ENCODE peak calls at places on chromosomes 2 and 18, in ten cellular contexts. L is lung; M is CD8-positive, alpha-beta T cell; X is WERI-Rb-1; B is brain microvascular endothelial cell; C is left lung; F is cardiac fibroblast; K is H9; O is SK-N-SH; A is OCI-LY7. V is an unnamed sample.

GRCh38 chr18:7754725-7755181 is 187.6 kb downstream of the PTPRM start:
- DNase-seq in K (no peak), M (no peak), B (peak), O (no peak), A (no peak), L (no peak), F (peak), C (no peak), X (no peak), V (no peak)

GRCh38 chr2:3595985-3596384 is 1.1 kb downstream of the COLEC11 start:
- DNase-seq in F (no peak), K (no peak), O (peak), A (no peak), L (no peak), C (no peak), M (no peak), X (no peak), B (no peak), V (no peak)

GRCh38 chr2:163210430-163210918 is 371.9 kb upstream of the KCNH7 start:
- DNase-seq in L (no peak), X (no peak), K (no peak), C (no peak), F (peak), A (no peak), M (no peak), B (peak), O (no peak), V (no peak)

GRCh38 chr18:904135-905090 is at the start of gene ADCYAP1:
- DNase-seq in K (peak), F (peak), M (no peak), L (no peak), A (no peak), B (no peak), X (peak), C (no peak), O (peak), V (no peak)

GRCh38 chr18:7664024-7664312 is 96.9 kb downstream of the PTPRM start:
- DNase-seq in A (no peak), L (no peak), M (no peak), K (no peak), B (no peak), X (no peak), F (no peak), C (no peak), O (no peak), V (no peak)

GRCh38 chr2:24492283-24493272 is 1.5 kb downstream of the NCOA1 start:
- DNase-seq in O (no peak), L (peak), F (peak), B (no peak), X (no peak), A (no peak), K (no peak), C (no peak), M (no peak), V (no peak)

GRCh38 chr18:10439898-10440297 is 14.5 kb upstream of the APCDD1 start:
- DNase-seq in B (no peak), F (no peak), O (no peak), M (no peak), X (no peak), K (no peak), L (no peak), C (no peak), A (no peak), V (no peak)

GRCh38 chr2:218281449-218281848 is 10.9 kb downstream of the TMBIM1 start:
- DNase-seq in C (no peak), K (no peak), M (no peak), F (no peak), A (no peak), X (no peak), L (no peak), O (no peak), B (no peak), V (no peak)

GRCh38 chr2:46690825-46691224 is 211.5 kb downstream of the TMEM247 start:
- DNase-seq in K (no peak), C (no peak), M (no peak), A (no peak), O (no peak), X (no peak), L (no peak), F (peak), B (peak), V (no peak)

GRCh38 chr2:46381871-46382270 is 84.7 kb downstream of the EPAS1 start:
- DNase-seq in K (peak), O (no peak), L (no peak), X (no peak), F (no peak), B (no peak), C (no peak), M (no peak), A (no peak), V (peak)

GRCh38 chr2:229445501-229446294 is 174.6 kb upstream of the PID1 start:
- DNase-seq in L (no peak), X (no peak), K (no peak), B (peak), O (no peak), F (peak), C (no peak), M (no peak), A (no peak), V (no peak)

GRCh38 chr2:233380132-233381012 is 26.1 kb downstream of the DGKD start:
- DNase-seq in X (peak), C (no peak), L (no peak), F (peak), A (peak), K (no peak), M (no peak), O (no peak), B (peak), V (no peak)

GRCh38 chr2:108074945-108075344 is 88.6 kb downstream of the SLC5A7 start:
- DNase-seq in L (no peak), O (no peak), M (no peak), C (no peak), B (no peak), K (peak), X (no peak), A (no peak), F (no peak), V (no peak)
- TF ChIP-seq CTCF in L (no peak), O (no peak), M (no peak), C (no peak), B (no peak), K (no peak), X (no peak), A (no peak), F (no peak), V (no peak)

GRCh38 chr18:33761363-33761762 is 183.3 kb downstream of the ASXL3 start:
- DNase-seq in A (peak), M (no peak), X (peak), O (peak), F (peak), K (no peak), C (no peak), L (no peak), B (peak), V (no peak)
- TF ChIP-seq CTCF in A (peak), M (no peak), X (no peak), O (peak), F (peak), K (peak), C (peak), L (no peak), B (peak), V (no peak)

DNA sequence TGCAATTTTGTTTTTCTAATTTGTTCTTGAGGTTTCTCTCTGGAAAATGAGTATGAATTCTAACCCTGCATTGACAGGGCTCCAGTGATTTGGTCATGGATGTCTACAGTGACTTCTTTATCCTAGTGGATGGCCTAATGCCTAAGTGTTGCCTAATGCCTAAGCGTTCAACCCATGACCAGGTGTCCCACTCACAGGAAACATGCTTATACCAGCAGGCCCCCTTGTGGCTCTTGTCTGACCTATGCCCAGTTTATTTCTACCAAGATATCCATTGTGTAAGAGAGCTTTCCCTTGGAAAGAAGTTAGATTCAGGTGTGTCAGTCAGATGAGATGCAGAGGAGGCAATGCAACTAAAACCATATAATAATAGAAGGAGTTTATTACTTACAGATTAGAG is 77.8 kb upstream of the HNMT start:
- DNase-seq in O (no peak), L (no peak), X (peak), A (no peak), C (no peak), M (no peak), K (peak), B (no peak), F (no peak), V (no peak)
- TF ChIP-seq CTCF in O (no peak), L (no peak), X (peak), A (peak), C (no peak), M (no peak), K (peak), B (no peak), F (no peak), V (no peak)

GRCh38 chr2:1824202-1824905 is 80.0 kb upstream of the PXDN start:
- DNase-seq in F (peak), L (no peak), M (no peak), A (no peak), K (no peak), X (no peak), B (peak), C (no peak), O (no peak), V (no peak)

GRCh38 chr2:1822341-1822740 is 78.0 kb upstream of the PXDN start:
- DNase-seq in X (no peak), A (no peak), F (no peak), C (no peak), K (no peak), B (no peak), O (no peak), L (no peak), M (no peak), V (no peak)

GRCh38 chr2:1821530-1821929 is 77.2 kb upstream of the PXDN start:
- DNase-seq in L (no peak), F (no peak), X (no peak), B (no peak), K (no peak), M (no peak), O (no peak), C (no peak), A (no peak), V (no peak)

GRCh38 chr2:1825046-1825445 is 80.7 kb upstream of the PXDN start:
- DNase-seq in L (no peak), B (no peak), M (no peak), A (no peak), F (no peak), O (no peak), K (no peak), X (no peak), C (no peak), V (no peak)

GRCh38 chr2:1823187-1824169 is 79.2 kb upstream of the PXDN start:
- DNase-seq in B (no peak), F (no peak), K (peak), X (peak), O (no peak), C (no peak), A (no peak), L (no peak), M (no peak), V (no peak)
- TF ChIP-seq CTCF in B (peak), F (no peak), K (peak), X (peak), O (no peak), C (no peak), A (no peak), L (no peak), M (no peak), V (no peak)

DNA sequence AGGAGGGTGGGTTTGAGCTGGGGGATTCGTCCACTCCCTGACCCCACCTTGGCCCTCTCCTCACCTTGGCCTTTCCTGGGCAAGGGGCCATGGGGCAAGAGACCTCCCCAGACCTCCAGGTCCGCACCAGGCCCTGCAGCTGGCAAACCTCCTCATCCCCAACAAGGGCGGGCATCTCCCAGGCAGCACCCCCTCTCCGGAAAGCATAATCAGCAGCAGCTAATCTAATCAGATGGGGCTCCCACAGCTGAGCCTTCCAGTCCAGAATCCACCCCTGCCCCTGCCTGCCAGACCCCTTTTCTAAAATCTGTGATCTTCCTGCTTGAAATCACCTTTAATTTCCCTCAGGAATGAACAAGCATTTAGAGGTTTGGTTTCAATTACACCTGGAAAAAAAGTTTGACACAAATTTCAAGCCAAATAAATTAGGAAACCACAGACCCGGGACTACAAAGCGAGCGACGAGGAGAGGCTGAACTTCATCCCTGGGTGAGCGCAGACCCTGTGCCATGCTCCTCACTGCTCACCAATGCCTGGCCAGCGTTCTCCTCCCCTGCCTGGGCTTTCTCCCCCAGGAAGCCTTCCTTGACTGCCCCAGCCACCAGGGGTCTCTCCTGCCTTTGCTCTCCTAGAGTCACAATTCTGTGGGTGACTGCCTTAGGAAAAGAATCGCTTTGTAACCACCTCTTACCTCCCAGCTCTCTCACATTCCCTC is 143.0 kb upstream of the MYCN start:
- DNase-seq in B (no peak), M (no peak), X (peak), A (peak), O (peak), K (peak), L (no peak), C (no peak), F (no peak), V (no peak)
- TF ChIP-seq CTCF in B (peak), M (no peak), X (peak), A (peak), O (no peak), K (peak), L (no peak), C (no peak), F (no peak), V (no peak)

DNA sequence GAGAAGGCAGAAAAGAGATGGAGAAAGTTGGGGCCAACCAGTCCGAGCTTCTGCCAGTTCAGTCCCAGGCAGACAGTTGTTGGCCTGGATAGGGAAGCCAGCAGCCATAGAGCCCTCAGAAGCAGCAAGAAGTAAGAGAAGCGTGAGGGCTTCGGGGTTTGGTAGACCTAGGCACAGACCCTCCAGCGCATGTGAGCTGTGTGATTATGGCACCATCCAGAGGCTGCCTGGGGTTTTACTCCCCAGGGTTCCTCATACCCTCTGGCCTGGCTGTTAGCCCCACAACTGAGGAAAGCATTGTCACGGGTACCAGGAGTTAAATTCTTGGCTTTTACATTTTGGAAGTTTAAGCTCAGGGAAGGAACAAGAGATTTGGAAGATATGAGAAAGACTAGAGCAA is 93.7 kb upstream of the RAB6C start:
- DNase-seq in B (no peak), M (no peak), X (peak), K (peak), O (peak), F (no peak), A (peak), L (no peak), C (no peak), V (no peak)
- TF ChIP-seq CTCF in B (peak), M (no peak), X (peak), K (peak), O (peak), F (no peak), A (peak), L (no peak), C (no peak), V (no peak)

DNA sequence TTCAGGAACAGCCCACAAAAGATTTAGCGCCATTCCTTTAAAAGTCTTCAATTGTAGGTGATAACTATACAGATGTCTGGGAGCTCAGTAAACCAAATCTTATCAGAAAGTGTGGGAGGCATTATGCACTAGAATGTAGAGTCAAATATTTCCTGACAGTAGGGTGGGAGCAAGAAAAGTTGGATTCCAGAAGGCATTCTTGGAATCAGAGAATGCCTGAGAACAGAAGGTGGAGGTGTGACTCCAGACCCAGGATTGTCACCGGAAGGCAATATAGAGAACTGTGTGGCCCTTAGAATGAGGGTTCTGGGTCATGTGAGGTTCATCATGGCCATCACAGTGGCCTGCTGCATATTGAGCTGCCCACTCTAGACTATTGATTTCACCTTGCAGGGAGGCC is 90.0 kb downstream of the SETBP1 start:
- DNase-seq in F (no peak), B (no peak), X (no peak), L (no peak), C (no peak), M (no peak), O (no peak), K (no peak), A (no peak), V (no peak)
- TF ChIP-seq CTCF in F (no peak), B (no peak), X (no peak), L (no peak), C (no peak), M (no peak), O (no peak), K (no peak), A (no peak), V (no peak)

GRCh38 chr2:16900405-16901025 is 234.9 kb upstream of the CYRIA start:
- DNase-seq in B (no peak), X (peak), K (peak), A (peak), C (no peak), O (no peak), F (no peak), M (no peak), L (no peak), V (no peak)
- TF ChIP-seq CTCF in B (peak), X (peak), K (peak), A (peak), C (peak), O (peak), F (peak), M (no peak), L (peak), V (no peak)